ENCODE peak calls at places on chromosomes 7 and 10, in six cellular contexts. E, W, I, G, S and H are unnamed samples. For H3K36me3 and H3K27me3, the result is how much of the 10 kb centered on the place peaks cover.

GRCh38 chr7:136496526-136496925 is 371.9 kb upstream of the CHRM2 start:
- DNase-seq in G (no peak), S (no peak), I (no peak), W (no peak), E (no peak), H (no peak)

GRCh38 chr10:132535065-132535651 is 2.4 kb upstream of the INPP5A start:
- DNase-seq in I (no peak), W (no peak), G (peak), S (no peak), E (no peak), H (peak)

GRCh38 chr10:128817636-128818035 is 649.4 kb upstream of the MGMT start:
- DNase-seq in G (no peak), I (no peak), S (no peak), E (no peak), W (no peak), H (no peak)

GRCh38 chr10:78846071-78846470 is 222.7 kb upstream of the ZMIZ1 start:
- DNase-seq in I (no peak), W (no peak), E (no peak), G (no peak), S (no peak), H (no peak)

GRCh38 chr7:158710651-158711102 is 6.1 kb upstream of the NCAPG2 start:
- DNase-seq in E (peak), S (no peak), I (no peak), W (no peak), G (no peak), H (no peak)

GRCh38 chr7:127438836-127439235 is 46.3 kb upstream of the ZNF800 start:
- DNase-seq in W (no peak), I (no peak), E (no peak), G (no peak), S (no peak), H (no peak)

GRCh38 chr10:91880310-91880709 is 29.0 kb downstream of the FGFBP3 start:
- DNase-seq in W (no peak), S (peak), G (no peak), I (no peak), E (peak), H (peak)

GRCh38 chr7:33432825-33433224 is 303.5 kb downstream of the BBS9 start:
- DNase-seq in W (no peak), I (no peak), E (no peak), G (no peak), S (no peak), H (no peak)

GRCh38 chr7:50644114-50644513 is 78.9 kb upstream of the DDC start:
- DNase-seq in W (no peak), I (no peak), G (no peak), S (no peak), E (no peak), H (no peak)

GRCh38 chr10:49610735-49611165 is 640 bp downstream of the SLC18A3 start:
- DNase-seq in S (no peak), G (no peak), W (no peak), E (no peak), I (no peak), H (no peak)

GRCh38 chr10:20399789-20400188 is 497.3 kb downstream of the NEBL start:
- DNase-seq in G (no peak), W (no peak), E (no peak), S (no peak), I (no peak), H (no peak)

GRCh38 chr7:12524794-12525386 is 45.6 kb upstream of the SCIN start:
- DNase-seq in I (no peak), W (no peak), G (no peak), E (peak), S (no peak), H (peak)

GRCh38 chr7:135197906-135198655 is 13.2 kb downstream of the WDR91 start:
- DNase-seq in S (no peak), W (no peak), G (no peak), I (no peak), E (peak), H (no peak)

GRCh38 chr7:135200824-135201331 is 10.4 kb downstream of the WDR91 start:
- DNase-seq in G (no peak), W (no peak), S (no peak), E (no peak), I (no peak), H (no peak)

GRCh38 chr7:135197343-135197742 is 14.0 kb downstream of the WDR91 start:
- DNase-seq in W (no peak), G (no peak), S (no peak), E (no peak), I (no peak), H (no peak)

GRCh38 chr7:135201350-135201749 is 10.0 kb downstream of the WDR91 start:
- DNase-seq in S (no peak), W (no peak), E (no peak), I (no peak), G (no peak), H (no peak)

DNA sequence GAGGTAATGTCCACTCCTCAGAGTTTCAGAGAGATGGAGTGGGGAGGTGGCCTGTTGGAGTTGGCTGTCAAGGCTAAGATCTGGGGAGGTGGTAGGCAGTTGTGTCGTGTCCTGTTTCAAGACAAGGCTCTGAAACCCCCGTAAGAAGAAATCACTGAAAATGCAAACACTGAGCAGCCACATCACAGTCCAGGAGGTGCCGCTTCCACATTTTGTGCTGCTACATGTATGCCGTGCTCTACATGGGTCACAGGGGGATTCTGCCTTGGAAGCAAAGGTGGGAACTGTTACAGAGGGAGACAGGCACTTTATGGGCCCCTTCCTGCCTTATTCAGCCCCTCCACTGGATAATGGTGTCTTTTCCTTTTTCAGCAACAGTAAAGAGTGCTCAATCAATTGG is 11.9 kb downstream of the WDR91 start:
- DNase-seq in G (no peak), S (no peak), W (no peak), E (no peak), I (no peak), H (no peak)
- H3K36me3 ChIP-seq in G (half or more), S (under half), W (under half), E (under half), I (half or more), H (under half)

GRCh38 chr7:94376281-94376680 is 18.4 kb upstream of the COL1A2 start:
- DNase-seq in S (no peak), I (no peak), W (no peak), E (peak), G (no peak), H (no peak)

GRCh38 chr7:94374231-94374630 is 20.5 kb upstream of the COL1A2 start:
- DNase-seq in S (peak), W (peak), E (peak), I (peak), G (peak), H (peak)

GRCh38 chr7:94375167-94375566 is 19.5 kb upstream of the COL1A2 start:
- DNase-seq in S (peak), E (peak), I (no peak), G (peak), W (peak), H (peak)

GRCh38 chr7:94375713-94376112 is 19.0 kb upstream of the COL1A2 start:
- DNase-seq in S (peak), G (no peak), E (peak), I (no peak), W (peak), H (no peak)

GRCh38 chr7:94374721-94375120 is 20.0 kb upstream of the COL1A2 start:
- DNase-seq in G (no peak), I (no peak), S (no peak), W (no peak), E (peak), H (no peak)
- H3K4me3 ChIP-seq in G (peak), I (no peak), S (peak), W (no peak), E (peak), H (no peak)

GRCh38 chr10:97086530-97086929 is 99.2 kb downstream of the SLIT1 start:
- DNase-seq in I (no peak), S (no peak), W (no peak), G (no peak), E (no peak), H (no peak)
- H3K27me3 ChIP-seq in I (under half), S (under half), W (under half), G (half or more), E (under half), H (under half)

GRCh38 chr10:842795-843194 is 88.7 kb downstream of the LARP4B start:
- DNase-seq in W (no peak), E (no peak), G (no peak), S (no peak), I (no peak), H (no peak)

GRCh38 chr10:843703-844102 is 87.8 kb downstream of the LARP4B start:
- DNase-seq in S (no peak), G (no peak), W (no peak), I (no peak), E (peak), H (no peak)

GRCh38 chr10:844552-844951 is 87.0 kb downstream of the LARP4B start:
- DNase-seq in W (no peak), S (no peak), I (no peak), G (no peak), E (peak), H (no peak)

GRCh38 chr10:839550-840205 is 91.8 kb downstream of the LARP4B start:
- DNase-seq in S (no peak), W (no peak), G (no peak), E (no peak), I (no peak), H (no peak)

GRCh38 chr10:841535-841934 is 90.0 kb downstream of the LARP4B start:
- DNase-seq in I (no peak), W (no peak), S (no peak), E (no peak), G (no peak), H (no peak)
- H3K36me3 ChIP-seq in I (under half), W (under half), S (under half), E (under half), G (half or more), H (under half)

DNA sequence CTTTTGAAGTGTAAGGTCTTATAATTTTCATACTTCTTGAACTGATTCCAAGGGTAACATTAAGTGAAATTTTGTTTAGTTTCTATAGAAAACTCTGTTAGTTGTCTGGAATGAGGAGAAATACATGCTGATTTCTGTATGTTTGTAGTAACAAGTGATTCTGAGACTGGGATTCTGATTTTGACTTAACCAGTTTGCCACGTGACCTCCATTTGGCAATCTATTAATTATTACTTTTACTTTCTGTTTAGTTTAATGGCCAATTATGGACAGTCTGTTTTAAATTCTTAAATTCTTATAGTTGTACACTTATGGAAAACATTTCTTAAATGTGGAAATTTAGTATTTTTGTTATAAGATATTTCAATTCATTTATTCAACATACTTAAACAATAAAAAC is 163.1 kb downstream of the ADK start:
- DNase-seq in W (no peak), G (no peak), E (peak), I (no peak), S (no peak), H (no peak)
- H3K4me3 ChIP-seq in W (no peak), G (peak), E (peak), I (peak), S (no peak), H (no peak)

GRCh38 chr10:117133273-117134083 is 4.6 kb downstream of the VAX1 start:
- DNase-seq in W (no peak), I (no peak), E (no peak), S (no peak), G (no peak), H (peak)

GRCh38 chr10:117135480-117136140 is 2.5 kb downstream of the VAX1 start:
- DNase-seq in I (no peak), E (no peak), S (no peak), G (no peak), W (no peak), H (peak)

GRCh38 chr10:117134084-117135025 is 3.7 kb downstream of the VAX1 start:
- DNase-seq in S (peak), G (no peak), W (no peak), E (peak), I (no peak), H (peak)

GRCh38 chr10:117136391-117136975 is 1.6 kb downstream of the VAX1 start:
- DNase-seq in W (no peak), S (no peak), E (no peak), I (no peak), G (no peak), H (peak)

DNA sequence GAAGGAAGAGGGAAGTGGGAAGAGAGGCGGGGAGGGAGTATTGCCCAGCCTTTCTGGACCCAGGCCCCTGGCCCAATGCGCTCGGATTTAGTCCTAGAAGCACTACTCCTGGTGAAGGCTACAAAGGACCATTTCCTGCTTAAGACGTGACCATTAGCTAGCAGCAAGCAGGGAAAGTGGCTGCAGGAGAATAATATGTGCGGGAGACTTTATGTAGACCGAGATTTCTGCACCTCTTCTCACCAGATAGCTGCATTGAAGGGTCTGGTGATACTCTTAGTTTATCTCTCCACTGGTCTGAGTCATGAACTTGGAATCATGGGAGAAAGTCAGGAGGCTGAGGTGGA is 3.1 kb downstream of the VAX1 start:
- DNase-seq in I (no peak), S (no peak), E (no peak), W (no peak), G (no peak), H (no peak)
- H3K27me3 ChIP-seq in I (half or more), S (under half), E (half or more), W (under half), G (half or more), H (half or more)

DNA sequence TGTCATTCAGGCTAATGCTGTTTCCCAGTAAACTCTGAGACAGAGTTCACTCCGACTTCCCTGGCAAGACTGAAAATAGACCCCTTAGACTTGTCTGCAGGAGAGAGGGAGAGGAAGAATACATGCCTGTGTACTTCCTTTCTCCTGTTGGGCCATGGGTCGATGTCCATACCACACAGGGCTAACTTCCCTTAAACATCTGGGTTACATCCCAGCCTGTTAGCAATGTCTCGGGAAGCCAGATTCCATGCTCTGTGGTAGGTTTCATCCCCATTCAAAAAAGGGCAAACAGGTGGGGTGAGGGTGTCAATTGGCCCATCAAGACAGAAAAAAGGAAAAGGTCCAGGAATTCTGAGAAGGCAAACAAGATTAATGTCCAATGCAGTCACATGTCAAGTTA is 875.7 kb upstream of the CELF2 start:
- DNase-seq in E (no peak), G (no peak), I (no peak), S (no peak), W (no peak), H (no peak)
- H3K36me3 ChIP-seq in E (under half), G (under half), I (under half), S (under half), W (under half), H (under half)

GRCh38 chr7:38630720-38631673 is at the start of gene AMPH:
- DNase-seq in G (peak), E (peak), W (peak), S (peak), I (no peak), H (peak)
- H3K4me3 ChIP-seq in G (peak), E (peak), W (peak), S (peak), I (peak), H (peak)

GRCh38 chr7:25859732-25860131 is 292.3 kb upstream of the NFE2L3 start:
- DNase-seq in E (no peak), I (no peak), G (no peak), W (no peak), S (no peak), H (no peak)
- H3K27me3 ChIP-seq in E (under half), I (half or more), G (under half), W (under half), S (under half), H (half or more)

GRCh38 chr10:124630551-124630950 is 113.6 kb downstream of the FAM53B start:
- DNase-seq in W (no peak), G (no peak), I (no peak), E (no peak), S (no peak), H (no peak)

GRCh38 chr10:124629842-124630241 is 114.3 kb downstream of the FAM53B start:
- DNase-seq in I (no peak), E (no peak), G (no peak), W (no peak), S (no peak), H (no peak)

GRCh38 chr10:124632064-124632531 is 112.1 kb downstream of the FAM53B start:
- DNase-seq in S (peak), W (peak), G (no peak), E (peak), I (peak), H (peak)

GRCh38 chr10:124629410-124629809 is 114.8 kb downstream of the FAM53B start:
- DNase-seq in W (peak), S (no peak), G (no peak), I (no peak), E (no peak), H (no peak)

DNA sequence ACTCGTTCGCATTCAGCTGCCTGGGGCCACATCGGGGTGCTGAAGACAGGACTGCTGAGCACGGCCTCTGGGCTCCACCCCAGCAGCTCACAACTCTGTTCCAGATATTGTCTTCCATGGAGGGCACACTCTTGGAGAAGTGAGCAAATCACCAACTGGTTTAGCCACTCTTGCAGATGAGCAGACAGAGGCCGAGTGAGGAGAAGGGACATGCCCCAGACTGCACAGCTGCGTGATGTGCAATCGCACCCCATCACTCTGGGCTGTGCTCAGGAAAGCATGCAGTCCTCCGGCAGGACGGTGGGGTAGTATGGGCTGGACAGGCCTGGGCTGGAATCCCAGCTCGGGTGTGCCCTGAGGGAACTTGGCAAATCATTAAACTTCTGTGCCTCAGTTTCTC is 111.6 kb downstream of the FAM53B start:
- DNase-seq in W (no peak), G (no peak), I (no peak), E (no peak), S (no peak), H (no peak)
- H3K36me3 ChIP-seq in W (under half), G (under half), I (under half), E (under half), S (under half), H (under half)